ENCODE peak calls at places on chromosomes 13 and 19, in six cellular contexts. A is posterior cingulate gyrus; T is NCI-H1092; Z is activated CD4-positive, alpha-beta T cell treated with anti-CD3 and anti-CD28 coated beads for 24 hours; F is activated CD4-positive, alpha-beta memory T cell treated with anti-CD3 and anti-CD28 coated beads, Interleukin-2, amount 10 ng/mL, durations not matched to agents 7 days and 5 days; Q is cardiac muscle cell. U is an unnamed sample.

GRCh38 chr19:2984196-2984490 is 6.8 kb downstream of the TLE6 start:
- DNase-seq in F (no peak), A (no peak), Q (no peak), T (no peak), Z (no peak), U (no peak)

GRCh38 chr13:35768126-35768525 is 291.6 kb upstream of the MAB21L1 start:
- DNase-seq in Z (no peak), A (no peak), Q (no peak), T (peak), F (no peak), U (no peak)

GRCh38 chr13:28339419-28339818 is 155.5 kb downstream of the FLT1 start:
- DNase-seq in Q (no peak), A (no peak), F (no peak), T (no peak), Z (no peak), U (no peak)

GRCh38 chr19:1566392-1567115 is 1.6 kb downstream of the MEX3D start:
- DNase-seq in Z (no peak), F (no peak), A (peak), T (peak), Q (peak), U (no peak)

GRCh38 chr13:63393112-63393511 is 1977.5 kb upstream of the PCDH20 start:
- DNase-seq in Z (no peak), Q (peak), T (no peak), A (no peak), F (no peak), U (no peak)

GRCh38 chr13:73722120-73722519 is 412.1 kb downstream of the KLF12 start:
- DNase-seq in T (no peak), Z (no peak), F (no peak), Q (peak), A (no peak), U (no peak)

GRCh38 chr19:13082192-13083007 is 20.3 kb downstream of the LYL1 start:
- DNase-seq in F (no peak), A (no peak), Q (peak), T (peak), Z (no peak), U (no peak)

GRCh38 chr19:23718802-23719201 is 31.8 kb upstream of the ZNF675 start:
- DNase-seq in T (no peak), Z (no peak), Q (no peak), A (no peak), F (no peak), U (no peak)

GRCh38 chr19:17743874-17744273 is 7.4 kb upstream of the FCHO1 start:
- DNase-seq in Q (peak), A (no peak), Z (no peak), T (no peak), F (no peak), U (no peak)

GRCh38 chr19:57934820-57935665 is at the start of gene ZNF418:
- DNase-seq in T (no peak), A (peak), F (peak), Q (peak), Z (peak), U (peak)

GRCh38 chr19:38654478-38655079 is 7.1 kb downstream of the ACTN4 start:
- DNase-seq in Q (no peak), F (no peak), A (no peak), T (no peak), Z (no peak), U (no peak)

GRCh38 chr13:80337011-80337688 is 3.8 kb downstream of the SPRY2 start:
- DNase-seq in T (no peak), A (no peak), F (no peak), Q (peak), Z (no peak), U (no peak)

U was measured in glomerular endothelial cell.